ENCODE peak calls at places on chromosomes 12 and 14, in four cellular contexts. V is endothelial cell of umbilical vein, G is K562, J is GM23338. D is an unnamed sample.

GRCh38 chr12:49637401-49637800 is 14.0 kb downstream of the PRPF40B start:
- DNase-seq in V (peak), J (peak), G (no peak), D (no peak)

GRCh38 chr12:38350342-38351181 is 34.0 kb downstream of the ALG10B start:
- DNase-seq in G (no peak), J (no peak), V (no peak), D (no peak)

GRCh38 chr14:23953464-23954278 is at the start of gene DHRS4:
- DNase-seq in V (peak), G (peak), J (peak), D (no peak)

GRCh38 chr12:105744659-105745058 is 394.1 kb downstream of the NUAK1 start:
- DNase-seq in G (no peak), V (no peak), J (peak), D (no peak)

GRCh38 chr14:24943024-24943423 is 106.9 kb downstream of the STXBP6 start:
- DNase-seq in G (no peak), J (peak), V (no peak), D (no peak)

GRCh38 chr12:95473440-95473946 is 459 bp upstream of the METAP2 start:
- DNase-seq in G (peak), J (peak), V (peak), D (peak)

GRCh38 chr14:32821989-32822653 is 116.6 kb upstream of the NPAS3 start:
- DNase-seq in G (no peak), J (no peak), V (no peak), D (no peak)

GRCh38 chr12:168763-169525 is 45.0 kb downstream of the SLC6A12 start:
- DNase-seq in G (no peak), V (no peak), J (peak), D (no peak)

GRCh38 chr14:101820283-101820798 is 58.8 kb downstream of the PPP2R5C start:
- DNase-seq in G (no peak), J (no peak), V (no peak), D (no peak)

GRCh38 chr14:77988966-77989365 is 181.2 kb upstream of the NRXN3 start:
- DNase-seq in G (no peak), J (no peak), V (no peak), D (no peak)

GRCh38 chr14:65069874-65070709 is 32.2 kb downstream of the MAX start:
- DNase-seq in J (no peak), G (no peak), V (no peak), D (no peak)

GRCh38 chr14:58107947-58108552 is 44.0 kb downstream of the ARMH4 start:
- DNase-seq in V (peak), G (peak), J (peak), D (peak)

GRCh38 chr14:101087614-101088394 is 184.3 kb upstream of the RTL1 start:
- DNase-seq in J (no peak), G (no peak), V (no peak), D (no peak)

GRCh38 chr12:39763071-39763893 is 143.7 kb upstream of the ABCD2 start:
- DNase-seq in J (peak), G (no peak), V (no peak), D (no peak)

GRCh38 chr12:34394211-34395055 is 372.1 kb downstream of the ALG10 start:
- DNase-seq in V (no peak), J (no peak), G (no peak), D (no peak)

GRCh38 chr14:73173092-73173735 is 36.9 kb downstream of the PSEN1 start:
- DNase-seq in G (no peak), J (peak), V (peak), D (peak)

GRCh38 chr12:122489038-122489437 is 11.7 kb downstream of the ZCCHC8 start:
- DNase-seq in V (no peak), J (no peak), G (peak), D (no peak)

GRCh38 chr14:100865682-100866591 is 37.6 kb downstream of the RTL1 start:
- DNase-seq in J (no peak), G (peak), V (no peak), D (no peak)

GRCh38 chr12:26691234-26691970 is 141.6 kb downstream of the ITPR2 start:
- DNase-seq in G (peak), V (peak), J (peak), D (no peak)

GRCh38 chr12:4272014-4272975 is 1.3 kb upstream of the CCND2 start:
- DNase-seq in V (peak), J (peak), G (peak), D (no peak)
- TF ChIP-seq EZH2 in V (peak), J (no peak), G (no peak), D (no peak)

DNA sequence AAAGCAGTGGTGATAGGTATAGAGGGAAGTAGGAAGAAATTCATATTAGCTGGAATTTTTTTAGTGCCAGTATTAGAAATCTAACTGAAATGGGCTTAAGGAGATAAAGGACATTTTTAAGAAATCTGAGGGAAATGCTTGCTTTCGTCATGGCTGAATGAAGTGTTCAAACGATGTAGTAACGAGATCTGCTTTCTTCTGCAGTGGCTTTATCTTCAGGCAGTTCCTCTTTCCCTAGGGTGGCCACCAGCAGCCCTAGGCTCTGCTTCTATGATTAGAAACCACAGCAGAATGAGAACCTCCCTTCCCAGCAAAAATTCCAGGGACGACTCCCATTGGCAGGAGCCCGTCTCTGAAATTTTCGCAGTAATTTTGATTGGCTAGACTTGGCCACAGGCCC is 163.9 kb upstream of the FRMD6 start:
- DNase-seq in G (no peak), J (no peak), V (no peak), D (no peak)
- H3K27ac ChIP-seq in G (no peak), J (no peak), V (no peak), D (no peak)

DNA sequence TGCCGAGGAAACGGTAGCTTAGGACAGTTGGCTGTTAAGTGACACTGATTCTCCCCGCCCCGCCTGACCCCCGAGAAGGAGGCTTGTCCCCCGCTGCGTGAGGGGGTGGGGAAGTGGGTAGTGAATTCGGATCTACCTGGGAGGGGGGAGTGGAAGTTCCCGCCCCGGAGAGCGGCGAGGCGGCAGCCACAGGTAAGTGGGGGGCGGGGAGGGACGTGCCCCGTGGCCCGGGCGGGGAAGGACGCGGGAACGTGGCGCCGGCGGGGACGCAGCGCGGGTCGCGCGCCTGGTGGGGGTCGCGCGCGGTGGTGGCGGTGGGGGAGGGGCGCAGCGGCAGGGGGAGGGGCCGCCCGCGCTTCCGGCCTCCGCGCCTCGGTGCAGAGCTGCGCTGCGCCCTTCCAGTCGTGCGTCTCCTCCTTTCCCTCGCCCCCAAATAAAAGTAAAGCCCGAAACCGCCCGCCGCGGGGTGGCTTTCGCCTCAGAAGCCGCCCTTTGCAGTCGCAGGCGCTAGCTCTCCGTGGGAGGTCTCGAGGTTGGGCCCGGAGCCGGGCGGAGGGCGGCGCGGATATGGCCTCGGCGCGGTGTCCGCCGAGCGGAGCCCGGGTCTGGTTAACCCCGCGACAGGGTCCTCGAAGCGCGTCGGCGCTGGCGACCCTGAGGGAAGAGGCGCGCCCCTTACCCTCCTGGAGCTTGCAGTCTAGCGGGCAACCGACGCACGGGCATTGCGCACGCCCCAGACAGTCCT is 387 bp downstream of the ATF1 start:
- DNase-seq in G (peak), V (peak), J (peak), D (no peak)
- TF ChIP-seq POLR2AphosphoS5 in G (peak), V (peak), J (no peak), D (peak)

GRCh38 chr12:64821116-64821630 is 3.3 kb upstream of the TBC1D30 start:
- DNase-seq in V (no peak), G (no peak), J (no peak), D (no peak)

GRCh38 chr12:64824500-64825142 is at the start of gene TBC1D30:
- DNase-seq in G (peak), V (peak), J (peak), D (no peak)

GRCh38 chr12:64826234-64826633 is 1.8 kb downstream of the TBC1D30 start:
- DNase-seq in V (peak), G (peak), J (peak), D (peak)

GRCh38 chr12:64825143-64826011 is 930 bp downstream of the TBC1D30 start:
- DNase-seq in G (no peak), V (no peak), J (peak), D (no peak)

DNA sequence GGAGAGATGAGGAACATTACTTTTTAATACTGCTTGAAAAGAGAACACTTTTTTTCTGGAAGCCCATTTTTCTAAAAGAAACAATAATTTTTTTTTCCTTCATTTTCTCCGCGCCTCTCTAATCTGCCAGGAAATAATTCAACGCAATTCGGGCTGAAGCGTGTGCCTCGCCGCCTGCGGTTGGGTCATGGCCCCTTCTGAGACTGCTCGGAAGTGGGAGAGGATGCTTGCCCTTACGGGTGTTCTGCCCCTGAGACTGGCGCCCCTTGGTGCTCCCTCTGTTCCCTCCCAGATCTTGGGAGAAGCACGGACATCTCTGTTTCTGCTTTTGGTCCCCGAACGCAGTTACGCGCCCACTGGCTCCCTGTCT is 332 bp upstream of the TBC1D30 start:
- DNase-seq in J (peak), G (no peak), V (peak), D (no peak)
- TF ChIP-seq EZH2 in J (peak), G (no peak), V (no peak), D (no peak)

GRCh38 chr14:103593577-103593976 is 30.8 kb downstream of the COA8 start:
- DNase-seq in G (no peak), V (peak), J (no peak), D (no peak)
- H3K27ac ChIP-seq in G (no peak), V (no peak), J (peak), D (no peak)

GRCh38 chr12:65333649-65334048 is 55.2 kb downstream of the MSRB3 start:
- DNase-seq in V (no peak), J (no peak), G (no peak), D (no peak)

GRCh38 chr12:65330341-65330740 is 51.9 kb downstream of the MSRB3 start:
- DNase-seq in J (no peak), G (no peak), V (peak), D (no peak)

GRCh38 chr12:65335021-65335714 is 56.7 kb downstream of the MSRB3 start:
- DNase-seq in V (peak), G (no peak), J (no peak), D (peak)

GRCh38 chr12:65331456-65331855 is 53.0 kb downstream of the MSRB3 start:
- DNase-seq in J (no peak), G (no peak), V (no peak), D (no peak)

DNA sequence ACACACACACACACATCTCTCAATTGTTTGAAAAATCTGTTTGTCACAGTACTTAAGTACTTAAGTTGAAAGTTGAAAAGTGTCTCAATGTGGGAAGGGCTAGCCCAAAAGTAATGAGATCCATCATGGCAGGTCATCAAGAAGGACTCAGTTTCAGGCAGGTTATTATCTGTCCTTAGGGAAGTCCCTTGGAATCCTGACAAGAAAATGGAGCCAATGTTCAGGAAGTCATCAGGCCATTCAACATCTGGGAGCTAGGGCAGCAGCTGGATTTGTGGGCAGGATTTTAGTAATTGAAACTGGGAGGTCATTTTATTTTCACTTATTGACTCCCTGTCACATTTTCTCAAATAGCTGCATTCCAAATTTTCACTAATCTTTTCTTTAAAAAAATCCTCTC is 56.1 kb downstream of the MSRB3 start:
- DNase-seq in J (no peak), G (no peak), V (no peak), D (no peak)
- TF ChIP-seq POLR2AphosphoS5 in J (no peak), G (no peak), V (no peak), D (no peak)

DNA sequence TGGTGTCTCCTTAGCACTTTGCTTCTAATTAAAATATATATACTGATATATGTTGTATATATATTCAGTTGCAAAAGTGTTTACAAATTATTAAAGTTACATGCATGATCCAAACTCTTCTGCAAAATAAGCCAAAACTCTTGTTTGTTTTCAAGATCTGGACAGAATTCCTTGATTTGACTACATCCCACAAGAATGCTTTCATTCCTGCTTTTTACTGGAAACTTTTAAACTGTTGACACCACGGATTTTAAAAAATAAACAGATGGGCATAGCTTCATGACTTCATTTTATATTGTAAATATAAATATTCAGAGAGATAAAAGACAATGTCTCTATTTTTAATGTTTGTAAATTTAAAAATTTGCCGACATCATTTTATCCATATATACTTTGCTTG is 134.2 kb upstream of the DCN start:
- DNase-seq in J (no peak), V (no peak), G (no peak), D (no peak)
- TF ChIP-seq EZH2 in J (no peak), V (no peak), G (no peak), D (no peak)

D was measured in SK-N-MC.